ENCODE peak calls at places on chromosome 13, in four cellular contexts. One of them, this sample, is unnamed.

GRCh38 chr13:102769679-102770078 is 3.9 kb downstream of the TEX30 start:
- DNase-seq in Peyer's patch: no peak
- DNase-seq in stomach: no peak
- DNase-seq in CD8-positive, alpha-beta T cell: no peak
- DNase-seq in this sample: no peak

GRCh38 chr13:86922936-86923335 is 748.2 kb upstream of the SLITRK5 start:
- DNase-seq in Peyer's patch: no peak
- DNase-seq in stomach: no peak
- DNase-seq in CD8-positive, alpha-beta T cell: no peak
- DNase-seq in this sample: no peak

GRCh38 chr13:110308377-110309158 is 1.5 kb downstream of the COL4A2 start:
- DNase-seq in Peyer's patch: peak; percentile 56
- DNase-seq in stomach: no peak
- DNase-seq in CD8-positive, alpha-beta T cell: no peak
- DNase-seq in this sample: peak; percentile 61

GRCh38 chr13:110524484-110525254 is 36.9 kb downstream of the RAB20 start:
- DNase-seq in Peyer's patch: peak; percentile 89
- DNase-seq in stomach: peak; percentile 62
- DNase-seq in CD8-positive, alpha-beta T cell: no peak
- DNase-seq in this sample: peak; percentile 74

GRCh38 chr13:73303858-73304257 is 245.1 kb downstream of the KLF5 start:
- DNase-seq in Peyer's patch: no peak
- DNase-seq in stomach: no peak
- DNase-seq in CD8-positive, alpha-beta T cell: no peak
- DNase-seq in this sample: no peak

GRCh38 chr13:53782400-53783030 is 753.9 kb downstream of the OLFM4 start:
- DNase-seq in Peyer's patch: no peak
- DNase-seq in stomach: peak; percentile 32
- DNase-seq in CD8-positive, alpha-beta T cell: no peak
- DNase-seq in this sample: no peak

GRCh38 chr13:66405908-66406802 is 824.0 kb downstream of the PCDH9 start:
- DNase-seq in Peyer's patch: no peak
- DNase-seq in stomach: no peak
- DNase-seq in CD8-positive, alpha-beta T cell: no peak
- DNase-seq in this sample: no peak

GRCh38 chr13:42612021-42612765 is 38.2 kb downstream of the TNFSF11 start:
- DNase-seq in Peyer's patch: no peak
- DNase-seq in stomach: no peak
- DNase-seq in CD8-positive, alpha-beta T cell: no peak
- DNase-seq in this sample: no peak

GRCh38 chr13:44243198-44243852 is 130.3 kb upstream of the SERP2 start:
- DNase-seq in Peyer's patch: peak; percentile 60
- DNase-seq in stomach: peak; percentile 35
- DNase-seq in CD8-positive, alpha-beta T cell: peak; percentile 18
- DNase-seq in this sample: peak; percentile 56

GRCh38 chr13:86020350-86021002 is 221.3 kb upstream of the SLITRK6 start:
- DNase-seq in Peyer's patch: no peak
- DNase-seq in stomach: no peak
- DNase-seq in CD8-positive, alpha-beta T cell: no peak
- DNase-seq in this sample: no peak

GRCh38 chr13:110089815-110090214 is 217.1 kb downstream of the COL4A1 start:
- DNase-seq in Peyer's patch: no peak
- DNase-seq in stomach: no peak
- DNase-seq in CD8-positive, alpha-beta T cell: no peak
- DNase-seq in this sample: no peak

GRCh38 chr13:59950201-59950730 is 213.5 kb downstream of the DIAPH3 start:
- DNase-seq in Peyer's patch: no peak
- DNase-seq in stomach: no peak
- DNase-seq in CD8-positive, alpha-beta T cell: no peak
- DNase-seq in this sample: no peak

GRCh38 chr13:71242191-71242590 is 624.8 kb downstream of the DACH1 start:
- DNase-seq in Peyer's patch: no peak
- DNase-seq in stomach: no peak
- DNase-seq in CD8-positive, alpha-beta T cell: no peak
- DNase-seq in this sample: no peak

GRCh38 chr13:72643339-72643989 is 84.0 kb downstream of the MZT1 start:
- DNase-seq in Peyer's patch: peak; percentile 75
- DNase-seq in stomach: peak; percentile 29
- DNase-seq in CD8-positive, alpha-beta T cell: peak; percentile 13
- DNase-seq in this sample: no peak

GRCh38 chr13:100559886-100560285 is 28.7 kb downstream of the GGACT start:
- DNase-seq in Peyer's patch: no peak
- DNase-seq in stomach: no peak
- DNase-seq in CD8-positive, alpha-beta T cell: no peak
- DNase-seq in this sample: no peak

GRCh38 chr13:112032186-112032835 is 34.6 kb upstream of the SOX1 start:
- DNase-seq in Peyer's patch: no peak
- DNase-seq in stomach: no peak
- DNase-seq in CD8-positive, alpha-beta T cell: no peak
- DNase-seq in this sample: no peak

GRCh38 chr13:88670509-88670908 is 999.3 kb downstream of the SLITRK5 start:
- DNase-seq in Peyer's patch: no peak
- DNase-seq in stomach: no peak
- DNase-seq in CD8-positive, alpha-beta T cell: no peak
- DNase-seq in this sample: no peak

GRCh38 chr13:69300131-69300530 is 807.5 kb upstream of the ATXN8OS start:
- DNase-seq in Peyer's patch: no peak
- DNase-seq in stomach: no peak
- DNase-seq in CD8-positive, alpha-beta T cell: no peak
- DNase-seq in this sample: no peak

GRCh38 chr13:79776538-79776937 is 295.6 kb downstream of the NDFIP2 start:
- DNase-seq in Peyer's patch: peak; percentile 49
- DNase-seq in stomach: no peak
- DNase-seq in CD8-positive, alpha-beta T cell: no peak
- DNase-seq in this sample: no peak

GRCh38 chr13:39616087-39616694 is 13.2 kb upstream of the LHFPL6 start:
- DNase-seq in Peyer's patch: peak; percentile 54
- DNase-seq in stomach: no peak
- DNase-seq in CD8-positive, alpha-beta T cell: peak; percentile 13
- DNase-seq in this sample: peak; percentile 60

GRCh38 chr13:91154553-91154952 is 192.9 kb upstream of the MIR17HG start:
- DNase-seq in Peyer's patch: no peak
- DNase-seq in stomach: no peak
- DNase-seq in CD8-positive, alpha-beta T cell: no peak
- DNase-seq in this sample: no peak

GRCh38 chr13:106468948-106469590 is 66.4 kb downstream of the EFNB2 start:
- DNase-seq in Peyer's patch: no peak
- DNase-seq in stomach: peak; percentile 49
- DNase-seq in CD8-positive, alpha-beta T cell: no peak
- DNase-seq in this sample: no peak

GRCh38 chr13:45276887-45277286 is 64.1 kb downstream of the TPT1 start:
- DNase-seq in Peyer's patch: no peak
- DNase-seq in stomach: no peak
- DNase-seq in CD8-positive, alpha-beta T cell: no peak
- DNase-seq in this sample: no peak

GRCh38 chr13:99969934-99970760 is 1.4 kb downstream of the ZIC5 start:
- DNase-seq in Peyer's patch: peak; percentile 48
- DNase-seq in stomach: no peak
- DNase-seq in CD8-positive, alpha-beta T cell: no peak
- DNase-seq in this sample: peak; percentile 23

GRCh38 chr13:19519049-19519448 is 42.3 kb downstream of the TPTE2 start:
- DNase-seq in Peyer's patch: no peak
- DNase-seq in stomach: no peak
- DNase-seq in CD8-positive, alpha-beta T cell: no peak
- DNase-seq in this sample: no peak

GRCh38 chr13:70255406-70255991 is 147.2 kb upstream of the KLHL1 start:
- DNase-seq in Peyer's patch: no peak
- DNase-seq in stomach: no peak
- DNase-seq in CD8-positive, alpha-beta T cell: no peak
- DNase-seq in this sample: no peak

GRCh38 chr13:75372923-75373841 is 108.8 kb downstream of the TBC1D4 start:
- DNase-seq in Peyer's patch: no peak
- DNase-seq in stomach: no peak
- DNase-seq in CD8-positive, alpha-beta T cell: no peak
- DNase-seq in this sample: no peak

GRCh38 chr13:112522578-112522977 is 65.4 kb downstream of the TUBGCP3 start:
- DNase-seq in Peyer's patch: no peak
- DNase-seq in stomach: no peak
- DNase-seq in CD8-positive, alpha-beta T cell: no peak
- DNase-seq in this sample: no peak

GRCh38 chr13:30113983-30114491 is 193.3 kb downstream of the KATNAL1 start:
- DNase-seq in Peyer's patch: peak; percentile 50
- DNase-seq in stomach: peak; percentile 72
- DNase-seq in CD8-positive, alpha-beta T cell: no peak
- DNase-seq in this sample: no peak

GRCh38 chr13:30113531-30113930 is 193.8 kb downstream of the KATNAL1 start:
- DNase-seq in Peyer's patch: no peak
- DNase-seq in stomach: no peak
- DNase-seq in CD8-positive, alpha-beta T cell: no peak
- DNase-seq in this sample: no peak

GRCh38 chr13:30115257-30115600 is 192.1 kb downstream of the KATNAL1 start:
- DNase-seq in Peyer's patch: no peak
- DNase-seq in stomach: no peak
- DNase-seq in CD8-positive, alpha-beta T cell: no peak
- DNase-seq in this sample: no peak

GRCh38 chr13:30116379-30116778 is 191.0 kb downstream of the KATNAL1 start:
- DNase-seq in Peyer's patch: no peak
- DNase-seq in stomach: no peak
- DNase-seq in CD8-positive, alpha-beta T cell: no peak
- DNase-seq in this sample: no peak

GRCh38 chr13:30114586-30115256 is 192.6 kb downstream of the KATNAL1 start:
- DNase-seq in Peyer's patch: peak; percentile 97
- DNase-seq in stomach: peak; percentile 96
- DNase-seq in CD8-positive, alpha-beta T cell: peak; percentile 91
- DNase-seq in this sample: peak; percentile 88
- H3K27ac ChIP-seq in Peyer's patch: peak overlapping the region; percentile 78
- H3K27ac ChIP-seq in stomach: peak overlapping the region; percentile 86
- H3K27ac ChIP-seq in CD8-positive, alpha-beta T cell: no peak overlapping the region
- H3K27ac ChIP-seq in this sample: peak overlapping the region; percentile 51

DNA sequence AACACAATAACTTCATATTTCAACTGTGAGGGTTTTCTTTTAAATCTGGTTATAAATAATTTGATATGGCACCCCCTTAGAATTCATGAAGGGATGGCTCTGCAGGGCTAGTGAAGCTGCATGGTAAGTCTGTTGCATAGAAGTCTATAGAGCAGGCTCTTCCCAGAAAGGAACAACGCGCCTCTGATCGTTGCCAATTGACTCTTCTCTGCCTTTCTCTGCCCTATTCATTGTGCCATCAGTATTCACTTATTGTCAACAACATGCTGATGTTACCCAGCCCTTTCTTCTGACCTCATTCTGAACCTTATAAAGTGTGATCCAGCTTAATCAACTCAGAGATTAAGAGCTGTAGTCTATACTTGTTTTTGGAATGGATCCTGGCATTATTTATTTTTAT is 16.3 kb upstream of the DCT start:
- DNase-seq in Peyer's patch: no peak
- DNase-seq in stomach: no peak
- DNase-seq in CD8-positive, alpha-beta T cell: no peak
- DNase-seq in this sample: no peak
- H3K27me3 ChIP-seq in Peyer's patch: no peaks in the 10 kb centered on the region
- H3K27me3 ChIP-seq in stomach: no peaks in the 10 kb centered on the region
- H3K27me3 ChIP-seq in CD8-positive, alpha-beta T cell: no peaks in the 10 kb centered on the region
- H3K27me3 ChIP-seq in this sample: no peaks in the 10 kb centered on the region

DNA sequence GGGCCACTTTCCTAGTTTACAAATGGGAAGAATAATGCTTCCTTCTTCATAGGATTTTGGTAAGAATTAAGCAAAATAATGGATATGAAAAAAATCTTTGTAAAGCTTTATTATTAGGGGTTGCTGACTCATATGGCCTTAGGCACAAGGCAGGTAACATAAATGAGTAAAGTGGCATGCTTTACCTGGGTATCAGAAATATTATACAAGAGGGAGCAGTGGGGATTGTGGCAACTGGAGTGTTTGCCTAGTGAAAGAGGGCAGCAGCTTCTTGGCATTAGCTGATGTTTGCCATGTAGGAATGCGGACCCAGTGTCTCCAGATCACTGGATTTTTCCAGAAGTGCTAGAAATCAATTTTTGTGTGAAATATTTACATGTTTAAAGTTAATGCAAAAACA is 19.5 kb downstream of the WDFY2 start:
- DNase-seq in Peyer's patch: no peak
- DNase-seq in stomach: no peak
- DNase-seq in CD8-positive, alpha-beta T cell: no peak
- DNase-seq in this sample: no peak
- H3K4me1 ChIP-seq in Peyer's patch: peaks cover 6% of the 10 kb centered on the region
- H3K4me1 ChIP-seq in stomach: peaks cover 7% of the 10 kb centered on the region
- H3K4me1 ChIP-seq in CD8-positive, alpha-beta T cell: peaks cover 6% of the 10 kb centered on the region
- H3K4me1 ChIP-seq in this sample: peaks cover 16% of the 10 kb centered on the region

GRCh38 chr13:108574856-108575255 is 54.6 kb upstream of the MYO16 start:
- DNase-seq in Peyer's patch: no peak
- DNase-seq in stomach: no peak
- DNase-seq in CD8-positive, alpha-beta T cell: no peak
- DNase-seq in this sample: no peak
- H3K27ac ChIP-seq in Peyer's patch: no peak overlapping the region
- H3K27ac ChIP-seq in stomach: no peak overlapping the region
- H3K27ac ChIP-seq in CD8-positive, alpha-beta T cell: no peak overlapping the region
- H3K27ac ChIP-seq in this sample: no peak overlapping the region

DNA sequence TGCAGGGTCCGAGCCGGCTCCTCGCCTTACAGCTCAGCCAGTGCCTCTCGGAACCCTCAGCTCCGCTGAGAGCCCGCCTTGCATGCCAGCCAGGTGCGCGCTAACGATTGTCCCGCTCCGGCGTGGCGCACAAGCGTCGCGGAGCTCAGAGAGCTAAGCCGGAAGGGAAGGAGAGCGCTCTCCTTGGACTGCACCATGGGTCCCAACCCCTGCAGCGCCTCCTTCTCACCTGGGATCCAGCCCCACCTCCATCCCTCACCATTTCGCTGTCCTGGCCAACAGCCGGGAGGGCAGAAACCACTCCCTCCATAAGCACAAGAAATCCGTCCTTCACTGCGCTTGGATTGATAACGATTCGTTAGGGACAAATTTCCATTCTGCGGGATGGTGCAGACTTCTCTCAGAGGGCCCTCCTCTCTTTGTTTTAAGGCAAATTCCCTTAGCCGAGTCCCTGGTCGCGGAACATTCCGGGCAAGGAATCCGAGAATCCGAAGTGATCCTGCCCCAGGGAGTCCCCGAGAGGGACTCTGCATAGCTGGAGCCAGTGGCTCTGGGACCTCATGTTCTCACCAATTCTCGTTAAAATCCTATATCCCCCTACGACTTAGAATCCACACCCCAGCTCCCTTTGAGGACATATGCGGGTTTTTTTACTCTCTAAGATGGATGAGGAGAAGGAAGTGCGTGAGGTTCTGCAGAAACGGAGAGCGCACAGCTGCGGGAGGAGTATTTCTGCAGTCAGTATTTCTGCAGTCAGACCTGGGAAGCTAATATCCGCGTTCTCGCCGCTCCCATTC is 2.8 kb downstream of the GSX1 start:
- DNase-seq in Peyer's patch: no peak
- DNase-seq in stomach: no peak
- DNase-seq in CD8-positive, alpha-beta T cell: no peak
- DNase-seq in this sample: no peak
- H3K27me3 ChIP-seq in Peyer's patch: peaks cover 66% of the 10 kb centered on the region
- H3K27me3 ChIP-seq in stomach: peaks cover 100% of the 10 kb centered on the region
- H3K27me3 ChIP-seq in CD8-positive, alpha-beta T cell: peaks cover 45% of the 10 kb centered on the region
- H3K27me3 ChIP-seq in this sample: peaks cover 65% of the 10 kb centered on the region

This sample was measured in right atrium auricular region.